ENCODE peak calls at places on chromosomes 4 and X, in five cellular contexts. C is Peyer's patch; W is nephron progenitor cell; A is stimulated activated CD4-positive, alpha-beta T cell treated with anti-CD3 and anti-CD28 coated beads, Interleukin-4, amount 100 ng/mL, for 1 hour; M is frontal cortex. Q is an unnamed sample.

GRCh38 chr4:160375746-160376452 is 1273.0 kb downstream of the RAPGEF2 start:
- DNase-seq in C (no peak), W (no peak), A (no peak), M (no peak), Q (no peak)

GRCh38 chr4:36609631-36610030 is 328.2 kb downstream of the DTHD1 start:
- DNase-seq in C (no peak), W (no peak), A (no peak), M (no peak), Q (no peak)

GRCh38 chrX:15336023-15336413 is 695 bp upstream of the PIGA start:
- DNase-seq in C (no peak), W (peak), A (peak), M (no peak), Q (no peak)

GRCh38 chrX:68588653-68589371 is 58.7 kb upstream of the STARD8 start:
- DNase-seq in C (no peak), W (no peak), A (no peak), M (no peak), Q (no peak)

GRCh38 chr4:94500696-94501095 is 49.0 kb downstream of the PDLIM5 start:
- DNase-seq in C (no peak), W (no peak), A (no peak), M (no peak), Q (no peak)

GRCh38 chrX:38654302-38654701 is 93.0 kb downstream of the TSPAN7 start:
- DNase-seq in C (no peak), W (no peak), A (no peak), M (no peak), Q (peak)

GRCh38 chrX:111823703-111824102 is 52.3 kb upstream of the TRPC5OS start:
- DNase-seq in C (no peak), W (no peak), A (no peak), M (no peak), Q (no peak)

GRCh38 chr4:53592128-53592527 is 842 bp upstream of the LNX1 start:
- DNase-seq in C (no peak), W (no peak), A (no peak), M (no peak), Q (no peak)

GRCh38 chrX:123188081-123188480 is 4.0 kb downstream of the GRIA3 start:
- DNase-seq in C (no peak), W (no peak), A (no peak), M (no peak), Q (no peak)

GRCh38 chrX:69919749-69920148 is 130.0 kb downstream of the AWAT2 start:
- DNase-seq in C (no peak), W (no peak), A (no peak), M (no peak), Q (peak)

GRCh38 chr4:169795585-169795984 is 37.8 kb upstream of the HPF1 start:
- DNase-seq in C (no peak), W (peak), A (no peak), M (no peak), Q (no peak)

GRCh38 chrX:23752740-23753435 is 9.8 kb upstream of the ACOT9 start:
- DNase-seq in C (no peak), W (no peak), A (no peak), M (no peak), Q (no peak)

GRCh38 chr4:7779194-7779768 is 160.4 kb downstream of the AFAP1 start:
- DNase-seq in C (peak), W (no peak), A (no peak), M (no peak), Q (no peak)

GRCh38 chr4:109649872-109650271 is 53.4 kb downstream of the CASP6 start:
- DNase-seq in C (no peak), W (no peak), A (no peak), M (no peak), Q (no peak)

GRCh38 chr4:151015458-151016344 is 617 bp upstream of the LRBA start:
- DNase-seq in C (peak), W (peak), A (peak), M (peak), Q (peak)

GRCh38 chr4:150588341-150588740 is 6.4 kb downstream of the MAB21L2 start:
- DNase-seq in C (no peak), W (no peak), A (no peak), M (no peak), Q (peak)

GRCh38 chr4:115259651-115260050 is 146.2 kb upstream of the NDST4 start:
- DNase-seq in C (no peak), W (no peak), A (no peak), M (no peak), Q (no peak)

GRCh38 chr4:146029939-146030710 is 91.5 kb upstream of the ZNF827 start:
- DNase-seq in C (no peak), W (peak), A (no peak), M (no peak), Q (no peak)

GRCh38 chr4:89434364-89434988 is 126.9 kb upstream of the GPRIN3 start:
- DNase-seq in C (no peak), W (no peak), A (no peak), M (peak), Q (peak)

GRCh38 chr4:145619639-145619996 is 433 bp downstream of the MMAA start:
- DNase-seq in C (peak), W (no peak), A (peak), M (peak), Q (peak)

GRCh38 chrX:7347465-7347864 is 199.5 kb upstream of the PUDP start:
- DNase-seq in C (no peak), W (no peak), A (no peak), M (no peak), Q (no peak)

GRCh38 chrX:37314526-37314925 is 34.6 kb upstream of the PRRG1 start:
- DNase-seq in C (no peak), W (no peak), A (no peak), M (no peak), Q (no peak)

GRCh38 chrX:72026341-72027023 is 105.2 kb downstream of the RTL5 start:
- DNase-seq in C (no peak), W (no peak), A (no peak), M (no peak), Q (no peak)

GRCh38 chr4:22385615-22386014 is 130.3 kb downstream of the ADGRA3 start:
- DNase-seq in C (no peak), W (no peak), A (no peak), M (no peak), Q (no peak)

GRCh38 chr4:56505269-56506109 is at the start of gene ARL9:
- DNase-seq in C (peak), W (peak), A (peak), M (no peak), Q (no peak)

GRCh38 chr4:128449251-128449650 is 161.6 kb upstream of the PGRMC2 start:
- DNase-seq in C (no peak), W (no peak), A (no peak), M (no peak), Q (no peak)

GRCh38 chr4:12724520-12724919 is 759.6 kb downstream of the RAB28 start:
- DNase-seq in C (no peak), W (no peak), A (no peak), M (no peak), Q (peak)

GRCh38 chr4:9999956-10000551 is 21.2 kb downstream of the SLC2A9 start:
- DNase-seq in C (no peak), W (no peak), A (no peak), M (no peak), Q (no peak)